ENCODE peak calls at places on chromosomes 16 and 17, in four cellular contexts. Z is prostate gland, A is heart left ventricle, W is tibial artery. M is an unnamed sample.

GRCh38 chr17:69857412-69857835 is 217.6 kb upstream of the KCNJ16 start:
- DNase-seq in Z (no peak), W (no peak), A (no peak), M (no peak)

GRCh38 chr17:5468075-5468473 is 708 bp downstream of the DHX33 start:
- DNase-seq in A (no peak), Z (no peak), W (no peak), M (peak; percentile 3)

GRCh38 chr17:73474370-73474988 is 162.7 kb upstream of the CDC42EP4 start:
- DNase-seq in Z (peak; percentile 9), W (peak; percentile 31), A (peak; percentile 92), M (peak; percentile 26)

GRCh38 chr17:1532836-1533602 is 16.6 kb upstream of the INPP5K start:
- DNase-seq in W (no peak), A (peak; percentile 48), Z (no peak), M (no peak)

GRCh38 chr16:46862555-46863447 is 21.4 kb upstream of the GPT2 start:
- DNase-seq in W (no peak), A (no peak), Z (no peak), M (no peak)

GRCh38 chr17:3557768-3558583 is at the start of gene TRPV3:
- DNase-seq in A (no peak), W (no peak), Z (peak; percentile 15), M (no peak)

GRCh38 chr16:78133919-78134318 is 34.5 kb downstream of the WWOX start:
- DNase-seq in A (no peak), W (no peak), Z (peak; percentile 8), M (no peak)

GRCh38 chr16:4937782-4938682 is 1.1 kb upstream of the PPL start:
- DNase-seq in A (no peak), Z (peak; percentile 68), W (no peak), M (peak; percentile 77)

GRCh38 chr17:28702752-28703150 is 8.9 kb downstream of the PROCA1 start:
- DNase-seq in W (no peak), Z (no peak), A (no peak), M (no peak)

DNA sequence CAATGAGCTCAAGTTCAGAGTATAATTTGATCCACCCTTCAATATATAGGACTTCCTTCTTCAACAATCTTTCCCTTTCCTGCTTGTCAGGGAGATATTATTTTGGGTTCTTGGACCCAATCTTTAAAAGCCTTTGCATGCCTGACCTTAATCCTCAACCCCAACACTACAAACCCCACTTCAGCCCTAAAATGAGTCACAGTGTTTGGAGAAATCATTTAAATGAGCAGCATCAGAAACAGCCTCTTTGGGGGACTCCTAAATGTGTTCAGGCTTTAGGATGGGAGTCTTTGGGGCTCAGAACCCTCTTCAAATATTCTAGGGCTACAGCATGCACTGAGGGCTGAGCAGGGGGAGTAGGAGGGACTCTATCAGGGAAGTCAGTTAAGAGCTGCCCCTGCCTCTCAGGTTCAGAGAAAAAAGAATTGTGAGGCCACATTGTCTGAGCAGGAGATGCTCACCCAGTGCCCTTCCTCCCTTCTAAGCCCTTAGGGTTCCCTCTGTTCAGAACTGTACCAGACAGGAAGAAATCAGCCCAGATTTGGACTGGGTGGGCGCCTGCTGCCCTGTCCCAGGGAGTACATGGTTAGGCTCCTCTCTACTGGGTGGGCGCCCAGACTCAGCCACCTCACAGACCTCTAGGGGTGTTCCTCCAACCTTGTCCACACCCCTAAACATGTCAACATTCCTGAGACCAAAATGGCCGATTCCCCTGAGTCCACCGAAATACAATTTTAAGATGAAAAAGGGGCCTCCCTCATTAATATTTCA is 5.0 kb downstream of the NEUROD2 start:
- DNase-seq in W (no peak), Z (no peak), A (no peak), M (no peak)
- H3K4me1 ChIP-seq in W (peaks cover 40% of the 10 kb centered on the region), Z (peaks cover 17% of the 10 kb centered on the region), A (peaks cover 25% of the 10 kb centered on the region), M (peaks cover 16% of the 10 kb centered on the region)

DNA sequence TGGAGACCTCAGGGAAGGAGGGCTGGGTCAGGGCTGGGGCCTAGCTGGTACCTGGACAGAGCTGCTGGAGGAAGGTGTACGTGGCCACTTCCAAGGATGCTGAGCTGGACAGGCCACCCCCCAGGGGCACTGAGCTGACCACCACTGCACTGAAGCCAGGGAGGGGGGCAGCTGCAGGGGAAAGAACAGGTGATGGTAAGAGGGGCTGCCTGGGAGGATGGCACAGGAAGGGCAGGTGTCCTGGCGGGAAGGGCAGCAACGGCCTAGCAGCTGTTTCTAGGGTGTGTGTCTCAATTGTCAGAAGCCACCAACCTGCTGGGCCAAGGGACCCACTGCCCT is 1.8 kb downstream of the GALK1 start:
- DNase-seq in Z (no peak), W (no peak), A (no peak), M (no peak)
- H3K4me1 ChIP-seq in Z (no peaks in the 10 kb centered on the region), W (peaks cover 10% of the 10 kb centered on the region), A (peaks cover 15% of the 10 kb centered on the region), M (peaks cover 10% of the 10 kb centered on the region)

GRCh38 chr17:76541739-76542450 is 2.1 kb downstream of the PRCD start:
- DNase-seq in W (no peak), A (no peak), Z (no peak), M (no peak)

GRCh38 chr17:76544123-76544915 is 4.5 kb downstream of the PRCD start:
- DNase-seq in Z (no peak), W (no peak), A (peak; percentile 80), M (no peak)

GRCh38 chr17:76543482-76544122 is 3.8 kb downstream of the PRCD start:
- DNase-seq in W (no peak), Z (no peak), A (peak; percentile 30), M (no peak)

GRCh38 chr17:76542984-76543383 is 3.1 kb downstream of the PRCD start:
- DNase-seq in Z (no peak), A (peak; percentile 24), W (no peak), M (no peak)

GRCh38 chr17:76542566-76542971 is 2.7 kb downstream of the PRCD start:
- DNase-seq in Z (no peak), W (no peak), A (peak; percentile 22), M (no peak)
- H3K4me1 ChIP-seq in Z (peaks cover 4% of the 10 kb centered on the region), W (peaks cover 8% of the 10 kb centered on the region), A (peaks cover 46% of the 10 kb centered on the region), M (peaks cover 62% of the 10 kb centered on the region)

GRCh38 chr17:38731526-38732294 is 1.6 kb downstream of the CISD3 start:
- DNase-seq in Z (peak; percentile 51), W (peak; percentile 60), A (no peak), M (no peak)

GRCh38 chr17:38729886-38730525 is at the start of gene CISD3:
- DNase-seq in Z (peak; percentile 81), A (peak; percentile 95), W (peak; percentile 76), M (peak; percentile 89)

GRCh38 chr17:38732376-38733314 is 2.5 kb downstream of the CISD3 start:
- DNase-seq in A (peak; percentile 63), Z (peak; percentile 70), W (no peak), M (peak; percentile 93)

GRCh38 chr17:38729368-38729885 is 714 bp upstream of the CISD3 start:
- DNase-seq in A (no peak), W (no peak), Z (no peak), M (no peak)

DNA sequence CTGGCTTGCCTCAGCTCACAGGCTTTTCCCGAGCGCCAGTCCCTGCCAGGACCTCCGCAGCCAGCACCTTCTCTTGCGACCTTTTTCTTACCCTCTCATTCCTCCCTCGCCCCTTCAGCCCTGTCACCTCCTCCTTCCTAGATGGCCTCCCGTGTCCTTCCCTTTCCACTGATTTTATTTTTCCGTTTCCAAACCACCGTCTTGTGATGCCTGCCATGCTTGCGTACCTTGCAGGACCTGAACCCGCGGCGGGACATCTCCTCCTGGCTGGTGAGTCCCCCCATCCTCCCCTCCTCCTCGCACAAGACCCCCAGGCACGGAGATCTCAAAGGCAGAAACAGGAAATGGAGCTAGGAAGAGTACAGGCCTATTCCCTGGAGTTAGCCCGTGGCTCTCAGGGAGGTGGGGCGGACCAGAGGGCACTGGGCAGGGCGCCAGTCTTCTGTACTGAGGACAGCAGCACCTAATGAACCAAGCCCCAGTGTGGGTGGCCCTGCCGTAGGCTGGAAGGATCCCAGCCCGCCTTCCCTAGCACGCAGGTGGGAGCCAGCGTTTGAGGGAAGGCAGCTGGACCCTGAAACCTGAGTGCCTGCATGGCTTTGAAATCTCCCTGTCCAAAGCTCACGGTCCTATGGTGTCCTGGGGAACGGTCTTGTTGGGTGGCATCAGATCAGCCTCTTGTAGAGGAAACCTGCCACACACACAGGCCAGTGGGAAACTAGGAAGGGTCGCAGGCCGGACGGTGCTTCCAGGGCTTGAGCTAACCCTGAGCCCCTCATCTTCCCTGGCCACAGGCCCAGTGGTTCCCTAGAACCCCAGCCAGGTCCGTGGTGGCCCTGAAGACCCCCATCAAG is 612 bp downstream of the CISD3 start:
- DNase-seq in A (peak; percentile 91), W (peak; percentile 65), Z (no peak), M (peak; percentile 97)
- H3K4me1 ChIP-seq in A (peaks cover 32% of the 10 kb centered on the region), W (peaks cover 35% of the 10 kb centered on the region), Z (peaks cover 31% of the 10 kb centered on the region), M (peaks cover 43% of the 10 kb centered on the region)